ENCODE peak calls at places on chromosomes 5 and 9, in eight cellular contexts. V is astrocyte of the spinal cord, L is T1000, R is G401, A is A549, C is fibroblast of the aortic adventitia, W is H54, U is activated T-helper 1 cell treated with Interleukin-2 at 50 U/mL for 16 hours. S is an unnamed sample.

GRCh38 chr5:144333336-144333920 is 162.8 kb downstream of the KCTD16 start:
- DNase-seq in R (no peak), A (no peak), W (no peak), U (no peak), L (no peak), C (peak), V (peak), S (no peak)

GRCh38 chr5:1058988-1059883 is 50.6 kb downstream of the NKD2 start:
- DNase-seq in A (no peak), W (no peak), V (no peak), R (no peak), U (no peak), L (no peak), C (no peak), S (no peak)

GRCh38 chr9:135926402-135927194 is 19.3 kb upstream of the CAMSAP1 start:
- DNase-seq in W (peak), A (peak), U (no peak), V (peak), R (no peak), C (peak), L (peak), S (no peak)

GRCh38 chr5:133907075-133907474 is 61.4 kb downstream of the C5orf15 start:
- DNase-seq in W (no peak), R (peak), A (no peak), U (no peak), V (no peak), C (no peak), L (no peak), S (no peak)

GRCh38 chr9:131395027-131395744 is 1.3 kb downstream of the PRRC2B start:
- DNase-seq in W (no peak), U (peak), L (no peak), C (peak), V (peak), R (peak), A (no peak), S (peak)

GRCh38 chr5:139181835-139182452 is 16.2 kb downstream of the SIL1 start:
- DNase-seq in C (peak), V (peak), A (no peak), W (peak), U (no peak), R (no peak), L (no peak), S (peak)

GRCh38 chr9:89954229-89954628 is 349.4 kb downstream of the GADD45G start:
- DNase-seq in R (peak), W (no peak), C (no peak), U (no peak), V (no peak), A (no peak), L (no peak), S (no peak)

GRCh38 chr5:149271717-149272558 is at the start of gene AFAP1L1:
- DNase-seq in L (no peak), W (peak), V (peak), A (peak), U (no peak), C (peak), R (peak), S (no peak)

GRCh38 chr5:32002755-32003154 is 171.4 kb downstream of the GOLPH3 start:
- DNase-seq in L (no peak), C (no peak), A (no peak), R (no peak), U (no peak), V (no peak), W (no peak), S (no peak)